ENCODE peak calls at places on chromosomes 12 and 14, in ten cellular contexts. I is glomerular endothelial cell; A is occipital lobe; J is memory B cell; K is NCI-H1694; T is ELR; P is GM10248; E is endodermal cell; F is effector CD4-positive, alpha-beta T cell; L is stimulated activated CD8-positive, alpha-beta memory T cell treated with anti-CD3 and anti-CD28 coated beads, Interleukin-12 subunit alpha, Interleukin-12 subunit beta, amount 100 ng/mL, for 1 hour. O is an unnamed sample.

GRCh38 chr12:79522657-79523386 is 167.9 kb downstream of the PAWR start:
- DNase-seq in I (no peak), A (no peak), J (no peak), K (no peak), T (no peak), P (no peak), E (no peak), F (no peak), L (no peak), O (peak; percentile 93)

GRCh38 chr14:91830777-91831176 is 36.6 kb downstream of the TC2N start:
- DNase-seq in I (no peak), A (no peak), J (no peak), K (no peak), T (no peak), P (no peak), E (no peak), F (no peak), L (no peak), O (no peak)

GRCh38 chr12:89349814-89350213 is 2.5 kb downstream of the DUSP6 start:
- DNase-seq in I (no peak), A (no peak), J (no peak), K (no peak), T (peak; percentile 83), P (no peak), E (peak; percentile 81), F (no peak), L (no peak), O (no peak)

GRCh38 chr14:35944847-35945246 is 118.7 kb downstream of the BRMS1L start:
- DNase-seq in I (no peak), A (no peak), J (no peak), K (peak; percentile 13), T (peak; percentile 10), P (peak; percentile 24), E (peak; percentile 86), F (no peak), L (no peak), O (peak; percentile 7)

GRCh38 chr14:75132374-75133086 is 5.7 kb upstream of the NEK9 start:
- DNase-seq in I (peak; percentile 74), A (no peak), J (peak; percentile 77), K (peak; percentile 96), T (peak; percentile 79), P (peak; percentile 40), E (peak; percentile 81), F (peak; percentile 55), L (no peak), O (peak; percentile 87)

GRCh38 chr14:61564623-61565091 is 130.7 kb upstream of the HIF1A start:
- DNase-seq in I (no peak), A (no peak), J (no peak), K (no peak), T (peak; percentile 99), P (no peak), E (no peak), F (no peak), L (no peak), O (no peak)

GRCh38 chr12:120012067-120012621 is 23.1 kb downstream of the BICDL1 start:
- DNase-seq in I (no peak), A (peak; percentile 8), J (peak; percentile 60), K (no peak), T (peak; percentile 75), P (peak; percentile 85), E (peak; percentile 64), F (peak; percentile 85), L (peak; percentile 67), O (peak; percentile 25)

GRCh38 chr12:114726092-114726710 is 42.2 kb upstream of the TBX3 start:
- DNase-seq in I (no peak), A (no peak), J (no peak), K (no peak), T (no peak), P (no peak), E (no peak), F (no peak), L (no peak), O (no peak)

GRCh38 chr14:24535737-24536136 is 27.7 kb upstream of the CMA1 start:
- DNase-seq in I (no peak), A (no peak), J (no peak), K (no peak), T (no peak), P (no peak), E (no peak), F (no peak), L (no peak), O (no peak)

GRCh38 chr12:8840938-8841633 is 18.7 kb downstream of the A2ML1 start:
- DNase-seq in I (no peak), A (no peak), J (no peak), K (no peak), T (no peak), P (no peak), E (no peak), F (no peak), L (no peak), O (no peak)

GRCh38 chr14:22427771-22428228 is 161.2 kb downstream of the DAD1 start:
- DNase-seq in I (no peak), A (no peak), J (no peak), K (no peak), T (peak; percentile 22), P (no peak), E (peak; percentile 39), F (no peak), L (no peak), O (no peak)

GRCh38 chr12:12909228-12909994 is 18.0 kb downstream of the GPRC5A start:
- DNase-seq in I (no peak), A (no peak), J (no peak), K (no peak), T (no peak), P (peak; percentile 38), E (no peak), F (no peak), L (no peak), O (no peak)

GRCh38 chr12:1533602-1534304 is 60.6 kb downstream of the FBXL14 start:
- DNase-seq in I (no peak), A (no peak), J (no peak), K (no peak), T (peak; percentile 89), P (peak; percentile 69), E (peak; percentile 47), F (no peak), L (no peak), O (no peak)

GRCh38 chr14:88551936-88552565 is 2.8 kb downstream of the PTPN21 start:
- DNase-seq in I (no peak), A (peak; percentile 46), J (no peak), K (no peak), T (peak; percentile 55), P (no peak), E (peak; percentile 73), F (no peak), L (no peak), O (peak; percentile 47)

GRCh38 chr12:78931466-78931990 is 67.0 kb downstream of the SYT1 start:
- DNase-seq in I (no peak), A (no peak), J (no peak), K (no peak), T (no peak), P (no peak), E (no peak), F (no peak), L (no peak), O (peak; percentile 75)

GRCh38 chr12:96447256-96447655 is 42.1 kb upstream of the CFAP54 start:
- DNase-seq in I (no peak), A (no peak), J (no peak), K (peak; percentile 32), T (no peak), P (no peak), E (no peak), F (no peak), L (no peak), O (no peak)

GRCh38 chr14:34098045-34098984 is 147.4 kb upstream of the EGLN3 start:
- DNase-seq in I (peak; percentile 29), A (peak; percentile 39), J (no peak), K (peak; percentile 59), T (peak; percentile 37), P (peak; percentile 39), E (peak; percentile 77), F (no peak), L (no peak), O (peak; percentile 53)

GRCh38 chr14:61470261-61470953 is 149.0 kb downstream of the PRKCH start:
- DNase-seq in I (no peak), A (no peak), J (no peak), K (peak; percentile 56), T (peak; percentile 97), P (no peak), E (peak; percentile 60), F (no peak), L (no peak), O (peak; percentile 57)

GRCh38 chr12:19021240-19021639 is 108.3 kb upstream of the PLEKHA5 start:
- DNase-seq in I (no peak), A (no peak), J (no peak), K (no peak), T (no peak), P (no peak), E (no peak), F (no peak), L (no peak), O (no peak)

GRCh38 chr14:90017371-90017770 is 44.4 kb upstream of the KCNK13 start:
- DNase-seq in I (no peak), A (no peak), J (no peak), K (no peak), T (no peak), P (no peak), E (no peak), F (no peak), L (no peak), O (no peak)

GRCh38 chr14:96225745-96226151 is 21.1 kb downstream of the BDKRB2 start:
- DNase-seq in I (no peak), A (no peak), J (no peak), K (no peak), T (peak; percentile 80), P (no peak), E (peak; percentile 90), F (no peak), L (no peak), O (no peak)

GRCh38 chr12:32134144-32134888 is 27.7 kb downstream of the BICD1 start:
- DNase-seq in I (no peak), A (no peak), J (peak; percentile 39), K (no peak), T (peak; percentile 84), P (peak; percentile 51), E (peak; percentile 68), F (peak; percentile 4), L (peak; percentile 3), O (peak; percentile 58)

GRCh38 chr14:21965042-21965441 is 291.4 kb upstream of the OR4E1 start:
- DNase-seq in I (no peak), A (no peak), J (no peak), K (no peak), T (no peak), P (no peak), E (no peak), F (peak; percentile 9), L (no peak), O (no peak)

GRCh38 chr12:26746315-26746714 is 86.7 kb downstream of the ITPR2 start:
- DNase-seq in I (no peak), A (no peak), J (no peak), K (no peak), T (peak; percentile 89), P (peak; percentile 15), E (no peak), F (no peak), L (no peak), O (no peak)

GRCh38 chr12:32454075-32454474 is 54.7 kb downstream of the FGD4 start:
- DNase-seq in I (no peak), A (no peak), J (no peak), K (no peak), T (peak; percentile 70), P (no peak), E (peak; percentile 47), F (no peak), L (no peak), O (no peak)

GRCh38 chr12:22272596-22272995 is 61.9 kb downstream of the ST8SIA1 start:
- DNase-seq in I (no peak), A (no peak), J (no peak), K (no peak), T (no peak), P (no peak), E (no peak), F (no peak), L (no peak), O (peak; percentile 52)

GRCh38 chr12:82383930-82384513 is 25.7 kb downstream of the METTL25 start:
- DNase-seq in I (no peak), A (no peak), J (no peak), K (peak; percentile 7), T (peak; percentile 18), P (no peak), E (no peak), F (no peak), L (no peak), O (peak; percentile 21)

GRCh38 chr12:21989819-21990412 is 48.7 kb upstream of the ABCC9 start:
- DNase-seq in I (no peak), A (no peak), J (no peak), K (no peak), T (peak; percentile 67), P (no peak), E (no peak), F (no peak), L (no peak), O (peak; percentile 8)